ENCODE peak calls at places on chromosome 12, in six cellular contexts. R is fibroblast of lung, V is tibial nerve, J is pancreas, Y is IMR-90, O is cardiac muscle cell. N is an unnamed sample. For H3K4me1 and H3K27me3, the result is how much of the 10 kb centered on the place peaks cover.

GRCh38 chr12:31518680-31519227 is 72.2 kb downstream of the DENND5B start:
- DNase-seq in O (peak), V (no peak), R (peak), Y (peak), J (no peak), N (no peak)

GRCh38 chr12:12979731-12980259 is 20.3 kb downstream of the HEBP1 start:
- DNase-seq in O (peak), Y (peak), V (no peak), R (peak), J (no peak), N (no peak)

GRCh38 chr12:12466157-12466556 is 96.5 kb downstream of the DUSP16 start:
- DNase-seq in V (no peak), J (no peak), Y (no peak), R (no peak), O (no peak), N (no peak)

GRCh38 chr12:106142591-106143261 is 4.0 kb upstream of the NUAK1 start:
- DNase-seq in O (no peak), R (no peak), Y (no peak), V (no peak), J (no peak), N (no peak)

GRCh38 chr12:1808036-1808797 is 12.1 kb upstream of the LRTM2 start:
- DNase-seq in Y (no peak), V (no peak), O (no peak), J (no peak), R (no peak), N (no peak)

GRCh38 chr12:79997115-79997805 is 62.4 kb upstream of the PPP1R12A start:
- DNase-seq in J (no peak), O (no peak), R (peak), Y (no peak), V (no peak), N (no peak)

GRCh38 chr12:118874698-118875548 is 106.4 kb upstream of the SRRM4 start:
- DNase-seq in Y (no peak), V (no peak), O (no peak), J (no peak), R (no peak), N (no peak)

GRCh38 chr12:123363743-123364531 is 710 bp downstream of the SBNO1 start:
- DNase-seq in V (no peak), Y (no peak), J (peak), R (peak), O (peak), N (no peak)

GRCh38 chr12:81245918-81246611 is 168.2 kb downstream of the ACSS3 start:
- DNase-seq in O (no peak), V (no peak), Y (no peak), R (no peak), J (no peak), N (no peak)

GRCh38 chr12:107351109-107351508 is 257.8 kb upstream of the CRY1 start:
- DNase-seq in O (no peak), R (no peak), Y (no peak), V (no peak), J (no peak), N (no peak)

GRCh38 chr12:107352347-107353081 is 259.2 kb upstream of the CRY1 start:
- DNase-seq in J (no peak), O (no peak), Y (no peak), R (no peak), V (no peak), N (no peak)

GRCh38 chr12:107351716-107352115 is 258.4 kb upstream of the CRY1 start:
- DNase-seq in R (no peak), J (no peak), V (no peak), O (no peak), Y (peak), N (no peak)

GRCh38 chr12:107355004-107355565 is 261.7 kb upstream of the CRY1 start:
- DNase-seq in O (no peak), J (no peak), Y (no peak), V (no peak), R (no peak), N (no peak)

GRCh38 chr12:107353312-107353711 is 260.0 kb upstream of the CRY1 start:
- DNase-seq in Y (no peak), J (no peak), R (no peak), V (no peak), O (no peak), N (no peak)
- H3K4me1 ChIP-seq in Y (under half), J (under half), R (under half), V (under half), O (under half), N (under half)

GRCh38 chr12:125191361-125192087 is 126.3 kb downstream of the AACS start:
- DNase-seq in Y (no peak), V (no peak), O (no peak), R (no peak), J (no peak), N (no peak)
- H3K27me3 ChIP-seq in Y (under half), V (under half), O (under half), R (under half), J (under half), N (under half)

GRCh38 chr12:121154793-121155375 is 22.2 kb downstream of the P2RX7 start:
- DNase-seq in Y (no peak), R (no peak), V (no peak), J (no peak), O (no peak), N (no peak)
- H3K4me3 ChIP-seq in Y (no peak), R (no peak), V (no peak), J (no peak), O (no peak), N (no peak)

DNA sequence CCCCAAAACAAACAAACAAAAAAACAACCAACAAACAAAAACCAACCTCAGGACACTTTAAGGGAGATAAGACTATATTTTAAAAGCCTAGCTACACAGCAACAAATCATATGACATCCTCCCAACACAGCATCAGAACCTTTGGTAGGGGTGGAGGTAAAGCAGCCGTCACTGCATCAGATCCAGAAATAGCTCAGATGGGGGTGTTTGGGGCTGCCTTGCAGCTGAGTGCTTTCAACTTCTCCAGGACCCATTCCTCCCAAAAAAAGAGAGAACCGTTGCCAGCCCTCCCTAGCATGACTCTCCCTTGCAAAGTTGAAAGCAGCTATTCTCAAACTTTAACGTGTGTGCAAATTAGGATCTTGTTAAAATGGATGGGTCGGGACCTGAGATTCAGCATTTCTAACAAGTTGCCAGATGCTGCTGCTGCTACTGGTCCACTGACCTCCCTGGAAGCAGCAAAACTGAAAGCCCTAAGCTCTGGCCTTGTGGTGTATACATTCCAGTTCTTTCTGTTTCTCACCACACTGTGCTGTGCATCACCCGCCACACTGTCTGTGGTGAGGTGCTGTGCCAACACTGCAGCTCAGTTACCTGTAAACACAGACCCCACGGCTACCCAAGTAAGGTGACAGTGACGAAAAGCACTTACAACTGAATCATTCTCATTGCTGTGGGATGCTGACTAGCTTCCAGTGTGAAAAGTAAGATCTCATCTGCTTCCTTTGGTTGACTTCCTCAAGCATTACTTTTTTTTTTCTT is 54.0 kb downstream of the SLC38A1 start:
- DNase-seq in J (no peak), Y (peak), R (peak), V (no peak), O (no peak), N (no peak)
- H3K4me1 ChIP-seq in J (under half), Y (under half), R (under half), V (under half), O (under half), N (under half)

GRCh38 chr12:20368653-20369163 is 371 bp downstream of the PDE3A start:
- DNase-seq in Y (peak), R (peak), O (peak), V (no peak), J (peak), N (no peak)
- H3K27me3 ChIP-seq in Y (under half), R (under half), O (half or more), V (under half), J (under half), N (under half)

GRCh38 chr12:54502485-54502884 is 4.9 kb downstream of the NCKAP1L start:
- DNase-seq in R (no peak), O (no peak), J (no peak), Y (no peak), V (no peak), N (no peak)

GRCh38 chr12:54495327-54495726 is 2.2 kb upstream of the NCKAP1L start:
- DNase-seq in V (no peak), R (no peak), Y (no peak), J (no peak), O (no peak), N (no peak)

DNA sequence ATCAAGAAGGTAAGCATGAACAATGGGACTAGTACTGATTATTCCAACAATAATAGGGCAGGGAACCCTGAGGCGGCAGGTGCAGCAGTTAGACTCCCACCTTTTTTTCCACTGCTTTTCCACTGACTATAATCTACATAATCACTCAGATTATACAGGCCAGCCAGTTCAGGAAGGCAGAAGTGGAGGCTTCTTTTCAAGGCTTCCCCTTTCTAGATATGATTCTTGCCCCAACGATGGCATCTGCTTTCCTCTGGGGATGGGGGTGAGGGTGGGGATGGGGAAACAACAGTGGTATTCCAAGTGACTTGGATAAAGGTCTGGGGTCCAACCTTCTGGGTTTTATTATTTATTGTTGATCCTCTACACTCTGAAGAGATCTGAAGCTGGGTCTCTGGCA is 331 bp downstream of the NCKAP1L start:
- DNase-seq in R (no peak), O (no peak), J (no peak), V (no peak), Y (no peak), N (no peak)
- H3K4me3 ChIP-seq in R (no peak), O (no peak), J (no peak), V (peak), Y (no peak), N (peak)

GRCh38 chr12:47190905-47191304 is 111.1 kb upstream of the AMIGO2 start:
- DNase-seq in J (no peak), Y (no peak), R (no peak), V (no peak), O (no peak), N (no peak)
- H3K4me1 ChIP-seq in J (under half), Y (under half), R (under half), V (under half), O (under half), N (under half)